ENCODE peak calls at places on chromosomes 2 and 18, in five cellular contexts. S is heart left ventricle, W is PC-9, J is neural progenitor cell, P is tibial nerve. U is an unnamed sample. For H3K9me3 and H3K4me1, the result is how much of the 10 kb centered on the place peaks cover.

GRCh38 chr18:21897811-21898210 is 157.2 kb downstream of the MIB1 start:
- DNase-seq in P (peak), J (peak), W (no peak), S (no peak), U (no peak)

GRCh38 chr2:236161082-236161462 is 7.1 kb downstream of the GBX2 start:
- DNase-seq in P (no peak), W (no peak), S (no peak), J (peak), U (peak)

GRCh38 chr2:43609304-43609883 is 13.6 kb upstream of the THADA start:
- DNase-seq in W (peak), S (no peak), P (peak), J (peak), U (no peak)

GRCh38 chr2:241968417-241968816 is 98.9 kb downstream of the RTP5 start:
- DNase-seq in P (no peak), S (no peak), W (no peak), J (no peak), U (no peak)

GRCh38 chr18:46562674-46563192 is 94.3 kb downstream of the LOXHD1 start:
- DNase-seq in W (no peak), P (no peak), J (no peak), S (no peak), U (no peak)

GRCh38 chr2:240349133-240350005 is 86.1 kb upstream of the GPC1 start:
- DNase-seq in S (peak), P (no peak), W (no peak), J (no peak), U (peak)

GRCh38 chr2:29920130-29920577 is 1.2 kb downstream of the ALK start:
- DNase-seq in S (peak), W (no peak), P (no peak), J (peak), U (peak)

GRCh38 chr2:39022642-39023230 is 98.1 kb downstream of the SOS1 start:
- DNase-seq in P (no peak), J (no peak), S (no peak), W (no peak), U (no peak)

GRCh38 chr2:217936952-217937351 is 65.8 kb downstream of the TNS1 start:
- DNase-seq in P (no peak), S (no peak), J (no peak), W (no peak), U (no peak)

GRCh38 chr18:703660-704018 is 8.8 kb downstream of the ENOSF1 start:
- DNase-seq in P (no peak), J (no peak), S (no peak), W (no peak), U (no peak)

GRCh38 chr2:139940701-139941100 is 1160.5 kb upstream of the NXPH2 start:
- DNase-seq in J (no peak), S (no peak), W (no peak), P (no peak), U (no peak)

GRCh38 chr2:165601065-165601830 is 131.8 kb downstream of the CSRNP3 start:
- DNase-seq in W (no peak), J (no peak), S (no peak), P (no peak), U (no peak)

GRCh38 chr18:49756671-49757362 is 56.5 kb downstream of the ACAA2 start:
- DNase-seq in J (no peak), S (no peak), P (no peak), W (no peak), U (no peak)

GRCh38 chr2:240822280-240822847 is 2.3 kb upstream of the KIF1A start:
- DNase-seq in W (no peak), J (no peak), P (no peak), S (no peak), U (no peak)

GRCh38 chr2:11411768-11412448 is 54.1 kb downstream of the E2F6 start:
- DNase-seq in P (peak), S (no peak), J (peak), W (no peak), U (peak)

GRCh38 chr2:69545477-69545932 is 98.0 kb downstream of the AAK1 start:
- DNase-seq in P (no peak), J (no peak), W (no peak), S (no peak), U (no peak)

GRCh38 chr2:188766086-188766856 is 207.9 kb upstream of the COL3A1 start:
- DNase-seq in J (no peak), P (no peak), W (no peak), S (no peak), U (no peak)

GRCh38 chr2:70094978-70095832 is 7.9 kb downstream of the PCBP1 start:
- DNase-seq in W (no peak), S (no peak), P (peak), J (no peak), U (peak)

GRCh38 chr2:98487806-98488189 is 43.1 kb downstream of the INPP4A start:
- DNase-seq in P (no peak), S (no peak), J (peak), W (peak), U (no peak)

GRCh38 chr18:23357992-23358594 is 95.0 kb upstream of the RIOK3 start:
- DNase-seq in S (peak), P (peak), J (no peak), W (no peak), U (peak)
- H3K4me3 ChIP-seq in S (peak), P (peak), J (no peak), W (no peak), U (no peak)

GRCh38 chr2:152811916-152812315 is 93.5 kb downstream of the ARL6IP6 start:
- DNase-seq in P (no peak), S (no peak), J (no peak), W (no peak), U (no peak)

GRCh38 chr2:152814475-152815030 is 96.1 kb downstream of the ARL6IP6 start:
- DNase-seq in P (no peak), W (no peak), S (no peak), J (no peak), U (no peak)

GRCh38 chr2:152815634-152816257 is 97.3 kb downstream of the ARL6IP6 start:
- DNase-seq in P (no peak), J (no peak), S (no peak), W (no peak), U (no peak)

DNA sequence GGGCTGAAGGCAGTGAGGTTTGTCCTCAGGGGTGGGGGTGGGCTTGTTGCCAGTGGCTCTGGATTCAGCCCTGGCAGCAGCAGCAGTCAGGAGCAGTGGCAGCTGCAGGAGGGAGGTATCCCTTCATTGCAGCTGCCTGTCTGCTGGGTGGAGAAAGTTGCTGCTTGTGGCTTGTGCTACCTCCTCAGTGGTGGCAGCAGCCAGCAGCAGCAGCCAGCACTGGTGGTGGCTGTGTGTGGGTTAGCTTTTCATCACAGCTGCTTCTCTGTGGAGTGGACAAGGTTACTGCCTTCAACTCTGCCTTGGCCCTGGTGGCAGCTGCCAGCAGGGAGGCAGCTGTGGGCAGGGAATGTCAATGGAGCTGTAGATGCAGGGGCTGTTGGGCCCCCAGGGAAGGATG is 95.0 kb downstream of the ARL6IP6 start:
- DNase-seq in J (no peak), P (no peak), W (no peak), S (no peak), U (no peak)
- H3K9me3 ChIP-seq in J (under half), P (under half), W (under half), S (under half), U (under half)

GRCh38 chr2:230775737-230776136 is 63.1 kb downstream of the CAB39 start:
- DNase-seq in S (no peak), P (no peak), W (no peak), J (no peak), U (no peak)
- H3K4me1 ChIP-seq in S (under half), P (under half), W (half or more), J (under half), U (under half)

GRCh38 chr2:131801210-131801744 is 273.6 kb downstream of the CCDC74A start:
- DNase-seq in J (peak), P (no peak), W (no peak), S (no peak), U (peak)
- H3K4me3 ChIP-seq in J (peak), P (peak), W (no peak), S (no peak), U (no peak)

GRCh38 chr2:89821455-89821945 is 1130.0 kb downstream of the RPIA start:
- DNase-seq in J (no peak), W (no peak), P (no peak), S (no peak), U (no peak)
- H3K9me3 ChIP-seq in J (half or more), W (half or more), P (under half), S (under half), U (under half)

GRCh38 chr2:33264766-33265165 is 211.7 kb upstream of the RASGRP3 start:
- DNase-seq in P (no peak), J (no peak), S (no peak), W (no peak), U (no peak)
- H3K4me1 ChIP-seq in P (under half), J (under half), S (under half), W (under half), U (under half)

DNA sequence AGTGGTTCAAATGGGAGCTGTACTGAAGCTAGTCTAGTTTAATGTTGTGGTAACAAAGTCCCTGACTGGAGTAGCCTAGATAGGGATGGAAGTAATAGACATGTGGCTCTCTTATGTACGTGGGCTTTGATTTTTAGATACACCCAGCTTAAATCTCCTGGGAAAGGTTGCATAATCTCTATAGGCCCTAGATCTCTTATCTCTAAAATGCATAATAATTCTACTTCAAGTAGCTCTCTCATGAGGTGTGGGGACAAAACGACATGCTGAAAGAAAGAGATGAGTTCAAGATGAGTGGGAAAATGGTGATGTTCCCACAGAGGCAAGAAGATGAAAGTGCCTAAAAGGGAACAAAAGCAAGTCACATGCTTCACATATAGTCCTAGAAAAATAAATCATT is 148.5 kb upstream of the ITGA4 start:
- DNase-seq in P (no peak), J (no peak), S (no peak), W (no peak), U (no peak)
- H3K4me3 ChIP-seq in P (no peak), J (no peak), S (no peak), W (no peak), U (no peak)

GRCh38 chr2:224426650-224427049 is 24.7 kb upstream of the FAM124B start:
- DNase-seq in P (no peak), J (no peak), S (no peak), W (no peak), U (no peak)
- H3K9me3 ChIP-seq in P (under half), J (under half), S (under half), W (under half), U (under half)